ENCODE peak calls at places on chromosomes 5 and 9, in five cellular contexts. A, M, B, P and Q are unnamed samples.

GRCh38 chr9:130666393-130667116 is 2.2 kb downstream of the PRDM12 start:
- DNase-seq in A (no peak), M (no peak), B (no peak), P (no peak), Q (no peak)

GRCh38 chr9:31445357-31445756 is 939.1 kb upstream of the ACO1 start:
- DNase-seq in A (no peak), M (no peak), B (peak; percentile 2), P (no peak), Q (no peak)

GRCh38 chr9:6675268-6675667 is 29.7 kb upstream of the GLDC start:
- DNase-seq in A (no peak), M (no peak), B (no peak), P (no peak), Q (no peak)

GRCh38 chr5:113061851-113062631 is 85.4 kb downstream of the DCP2 start:
- DNase-seq in A (peak; percentile 59), M (no peak), B (peak; percentile 85), P (peak; percentile 87), Q (no peak)

GRCh38 chr5:50445281-50445949 is 4.3 kb upstream of the EMB start:
- DNase-seq in A (no peak), M (no peak), B (no peak), P (no peak), Q (peak; percentile 10)

GRCh38 chr5:33313150-33313549 is 127.6 kb upstream of the TARS1 start:
- DNase-seq in A (peak; percentile 12), M (peak; percentile 6), B (peak; percentile 87), P (peak; percentile 91), Q (peak; percentile 68)

GRCh38 chr9:111271047-111271446 is 59.0 kb downstream of the OR2K2 start:
- DNase-seq in A (no peak), M (no peak), B (no peak), P (no peak), Q (no peak)

GRCh38 chr9:108786756-108787663 is 68.8 kb downstream of the ACTL7B start:
- DNase-seq in A (no peak), M (peak; percentile 21), B (peak; percentile 62), P (peak; percentile 50), Q (no peak)

GRCh38 chr9:124014355-124015026 is 2.9 kb downstream of the LHX2 start:
- DNase-seq in A (no peak), M (no peak), B (no peak), P (no peak), Q (no peak)

GRCh38 chr5:40172721-40173120 is 507.0 kb upstream of the PTGER4 start:
- DNase-seq in A (no peak), M (no peak), B (peak; percentile 14), P (no peak), Q (no peak)

GRCh38 chr9:116147821-116148220 is 5.8 kb upstream of the PAPPA start:
- DNase-seq in A (no peak), M (no peak), B (no peak), P (no peak), Q (no peak)

GRCh38 chr9:121157939-121158338 is 43.7 kb downstream of the RAB14 start:
- DNase-seq in A (no peak), M (no peak), B (no peak), P (no peak), Q (no peak)

GRCh38 chr5:125372694-125373621 is 626.5 kb upstream of the ZNF608 start:
- DNase-seq in A (peak; percentile 57), M (no peak), B (peak; percentile 39), P (peak; percentile 59), Q (no peak)

GRCh38 chr9:125255781-125256391 is 5.7 kb upstream of the GAPVD1 start:
- DNase-seq in A (no peak), M (peak; percentile 40), B (peak; percentile 48), P (no peak), Q (no peak)

GRCh38 chr5:144368556-144368955 is 197.9 kb downstream of the KCTD16 start:
- DNase-seq in A (no peak), M (no peak), B (peak; percentile 44), P (peak; percentile 27), Q (no peak)

GRCh38 chr5:167982-168660 is 23.2 kb upstream of the LRRC14B start:
- DNase-seq in A (peak; percentile 93), M (no peak), B (peak; percentile 97), P (peak; percentile 98), Q (no peak)

GRCh38 chr9:98362624-98363023 is 107.2 kb upstream of the TBC1D2 start:
- DNase-seq in A (no peak), M (no peak), B (no peak), P (no peak), Q (no peak)

GRCh38 chr9:126151031-126151670 is 175.5 kb upstream of the MVB12B start:
- DNase-seq in A (no peak), M (no peak), B (peak; percentile 7), P (no peak), Q (peak; percentile 51)

GRCh38 chr5:77852514-77853352 is 76.6 kb upstream of the TBCA start:
- DNase-seq in A (peak; percentile 65), M (peak; percentile 53), B (peak; percentile 79), P (peak; percentile 69), Q (peak; percentile 39)

GRCh38 chr5:28110756-28111155 is 1072.4 kb upstream of the CDH9 start:
- DNase-seq in A (no peak), M (no peak), B (no peak), P (no peak), Q (no peak)

GRCh38 chr5:115559524-115559923 is 14.9 kb upstream of the FEM1C start:
- DNase-seq in A (peak; percentile 60), M (no peak), B (peak; percentile 58), P (peak; percentile 56), Q (no peak)

GRCh38 chr9:8760000-8760767 is 960.6 kb upstream of the DMAC1 start:
- DNase-seq in A (no peak), M (no peak), B (no peak), P (no peak), Q (no peak)

GRCh38 chr5:139271201-139272027 is 22.1 kb upstream of the MATR3 start:
- DNase-seq in A (no peak), M (no peak), B (peak; percentile 86), P (peak; percentile 83), Q (no peak)

GRCh38 chr9:136264046-136264802 is 18.6 kb upstream of the QSOX2 start:
- DNase-seq in A (no peak), M (no peak), B (no peak), P (no peak), Q (no peak)

GRCh38 chr5:125422342-125422741 is 675.9 kb upstream of the ZNF608 start:
- DNase-seq in A (no peak), M (no peak), B (no peak), P (no peak), Q (no peak)

GRCh38 chr5:88058625-88059024 is 210.0 kb downstream of the TMEM161B start:
- DNase-seq in A (no peak), M (no peak), B (no peak), P (no peak), Q (no peak)

GRCh38 chr5:59569608-59570334 is 323.8 kb downstream of the PDE4D start:
- DNase-seq in A (no peak), M (no peak), B (peak; percentile 53), P (no peak), Q (no peak)